ENCODE peak calls at places on chromosome 16, in four cellular contexts. One of them, this sample, is unnamed.

GRCh38 chr16:46568472-46569230 is 52.5 kb downstream of the SHCBP1 start:
- DNase-seq in kidney epithelial cell: no peak
- DNase-seq in mesendoderm: no peak
- DNase-seq in bronchial epithelial cell: no peak
- DNase-seq in this sample: no peak

GRCh38 chr16:75476817-75477216 is 12.3 kb upstream of the TMEM170A start:
- DNase-seq in kidney epithelial cell: peak
- DNase-seq in mesendoderm: no peak
- DNase-seq in bronchial epithelial cell: peak
- DNase-seq in this sample: no peak

GRCh38 chr16:88560722-88561484 is 9.3 kb upstream of the ZC3H18 start:
- DNase-seq in kidney epithelial cell: no peak
- DNase-seq in mesendoderm: peak
- DNase-seq in bronchial epithelial cell: no peak
- DNase-seq in this sample: no peak

GRCh38 chr16:56983211-56983751 is 6.1 kb upstream of the NLRC5 start:
- DNase-seq in kidney epithelial cell: no peak
- DNase-seq in mesendoderm: no peak
- DNase-seq in bronchial epithelial cell: no peak
- DNase-seq in this sample: peak

GRCh38 chr16:31063495-31063842 is 10.6 kb downstream of the ZNF668 start:
- DNase-seq in kidney epithelial cell: no peak
- DNase-seq in mesendoderm: peak
- DNase-seq in bronchial epithelial cell: no peak
- DNase-seq in this sample: no peak

GRCh38 chr16:74732951-74733350 is 32.3 kb upstream of the MLKL start:
- DNase-seq in kidney epithelial cell: no peak
- DNase-seq in mesendoderm: no peak
- DNase-seq in bronchial epithelial cell: no peak
- DNase-seq in this sample: no peak

GRCh38 chr16:60013076-60013475 is 1279.0 kb upstream of the GOT2 start:
- DNase-seq in kidney epithelial cell: no peak
- DNase-seq in mesendoderm: no peak
- DNase-seq in bronchial epithelial cell: no peak
- DNase-seq in this sample: no peak

GRCh38 chr16:76535-77272 is 1.3 kb upstream of the MPG start:
- DNase-seq in kidney epithelial cell: no peak
- DNase-seq in mesendoderm: peak
- DNase-seq in bronchial epithelial cell: peak
- DNase-seq in this sample: peak

GRCh38 chr16:4576008-4576407 is 19.9 kb downstream of the C16orf96 start:
- DNase-seq in kidney epithelial cell: no peak
- DNase-seq in mesendoderm: no peak
- DNase-seq in bronchial epithelial cell: no peak
- DNase-seq in this sample: no peak
- H3K4me3 ChIP-seq in kidney epithelial cell: no peak
- H3K4me3 ChIP-seq in mesendoderm: no peak
- H3K4me3 ChIP-seq in bronchial epithelial cell: no peak
- H3K4me3 ChIP-seq in this sample: no peak

DNA sequence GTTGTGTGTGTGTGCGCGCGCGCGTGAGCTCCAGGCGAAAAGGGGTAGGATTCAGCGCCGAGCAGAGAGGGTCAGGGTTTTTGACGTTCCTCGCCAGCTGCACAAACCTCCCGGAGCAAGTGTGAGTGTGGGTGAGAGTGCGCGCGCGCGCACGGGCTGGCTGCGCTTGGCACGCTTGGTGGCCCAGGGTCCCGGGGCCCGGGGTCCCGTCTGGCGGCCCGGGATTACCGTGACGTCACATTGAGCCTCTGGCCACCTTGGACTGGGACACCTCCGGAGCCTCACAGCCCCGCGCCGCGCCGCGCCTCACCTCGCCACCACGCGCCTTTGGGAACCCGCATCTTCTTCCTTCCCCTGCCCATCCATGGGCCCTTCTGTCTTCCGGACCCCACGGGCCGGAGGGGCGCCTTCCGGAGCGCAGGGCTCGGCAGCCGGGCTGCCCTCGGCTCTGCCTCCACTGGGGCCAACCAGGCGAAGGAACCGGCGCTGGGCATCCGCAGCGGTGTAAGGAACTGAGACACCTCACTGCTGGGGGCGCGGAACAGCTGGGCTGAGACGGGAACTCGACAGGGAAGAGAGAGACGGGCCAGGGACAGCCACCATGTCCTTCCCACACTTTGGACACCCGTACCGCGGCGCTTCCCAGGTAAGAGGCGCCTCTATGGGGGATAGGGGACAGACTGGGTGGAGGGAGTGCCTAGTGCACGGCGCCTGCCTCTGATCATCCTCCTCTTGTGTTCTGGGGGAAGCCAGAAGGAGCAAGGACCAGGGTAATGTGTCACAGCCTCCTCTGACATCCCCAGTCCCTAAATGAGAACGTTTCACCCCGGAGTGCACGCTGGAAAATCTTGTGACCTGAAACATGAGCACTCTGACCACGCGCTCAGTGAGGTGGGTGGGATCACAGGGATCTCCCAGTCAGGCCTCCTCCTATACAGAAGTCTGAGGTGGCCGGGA is 766 bp downstream of the IRX6 start:
- DNase-seq in kidney epithelial cell: no peak
- DNase-seq in mesendoderm: peak
- DNase-seq in bronchial epithelial cell: no peak
- DNase-seq in this sample: no peak
- H3K4me3 ChIP-seq in kidney epithelial cell: peak
- H3K4me3 ChIP-seq in mesendoderm: peak
- H3K4me3 ChIP-seq in bronchial epithelial cell: no peak
- H3K4me3 ChIP-seq in this sample: no peak

GRCh38 chr16:66844009-66844341 is 239 bp upstream of the CA7 start:
- DNase-seq in kidney epithelial cell: no peak
- DNase-seq in mesendoderm: no peak
- DNase-seq in bronchial epithelial cell: no peak
- DNase-seq in this sample: no peak

GRCh38 chr16:66842765-66843164 is 1.4 kb upstream of the CA7 start:
- DNase-seq in kidney epithelial cell: no peak
- DNase-seq in mesendoderm: no peak
- DNase-seq in bronchial epithelial cell: peak
- DNase-seq in this sample: no peak

GRCh38 chr16:66844342-66845079 is at the start of gene CA7:
- DNase-seq in kidney epithelial cell: no peak
- DNase-seq in mesendoderm: no peak
- DNase-seq in bronchial epithelial cell: no peak
- DNase-seq in this sample: no peak

GRCh38 chr16:66841366-66841765 is 2.8 kb upstream of the CA7 start:
- DNase-seq in kidney epithelial cell: no peak
- DNase-seq in mesendoderm: no peak
- DNase-seq in bronchial epithelial cell: no peak
- DNase-seq in this sample: no peak

DNA sequence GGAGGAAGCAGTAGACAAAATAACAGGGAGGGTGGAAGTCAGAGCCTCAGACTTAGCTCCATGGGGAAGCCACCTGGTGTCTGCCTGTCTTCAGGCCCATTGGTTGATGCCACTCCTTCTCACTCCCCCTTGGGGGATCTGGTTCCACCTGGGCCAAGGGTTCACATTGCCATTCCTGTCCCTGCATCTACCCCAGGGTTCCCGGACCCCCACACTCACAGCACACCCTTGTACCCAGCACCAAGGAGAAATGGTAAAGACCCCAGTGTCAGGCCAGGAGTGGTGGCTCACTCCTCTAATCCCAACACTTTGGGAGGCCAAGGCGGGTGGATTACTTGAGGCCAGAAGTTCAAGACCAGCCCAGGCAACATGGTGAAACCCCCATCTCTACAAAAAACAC is 1.0 kb upstream of the CA7 start:
- DNase-seq in kidney epithelial cell: no peak
- DNase-seq in mesendoderm: no peak
- DNase-seq in bronchial epithelial cell: no peak
- DNase-seq in this sample: no peak
- H3K4me3 ChIP-seq in kidney epithelial cell: no peak
- H3K4me3 ChIP-seq in mesendoderm: no peak
- H3K4me3 ChIP-seq in bronchial epithelial cell: no peak
- H3K4me3 ChIP-seq in this sample: no peak

DNA sequence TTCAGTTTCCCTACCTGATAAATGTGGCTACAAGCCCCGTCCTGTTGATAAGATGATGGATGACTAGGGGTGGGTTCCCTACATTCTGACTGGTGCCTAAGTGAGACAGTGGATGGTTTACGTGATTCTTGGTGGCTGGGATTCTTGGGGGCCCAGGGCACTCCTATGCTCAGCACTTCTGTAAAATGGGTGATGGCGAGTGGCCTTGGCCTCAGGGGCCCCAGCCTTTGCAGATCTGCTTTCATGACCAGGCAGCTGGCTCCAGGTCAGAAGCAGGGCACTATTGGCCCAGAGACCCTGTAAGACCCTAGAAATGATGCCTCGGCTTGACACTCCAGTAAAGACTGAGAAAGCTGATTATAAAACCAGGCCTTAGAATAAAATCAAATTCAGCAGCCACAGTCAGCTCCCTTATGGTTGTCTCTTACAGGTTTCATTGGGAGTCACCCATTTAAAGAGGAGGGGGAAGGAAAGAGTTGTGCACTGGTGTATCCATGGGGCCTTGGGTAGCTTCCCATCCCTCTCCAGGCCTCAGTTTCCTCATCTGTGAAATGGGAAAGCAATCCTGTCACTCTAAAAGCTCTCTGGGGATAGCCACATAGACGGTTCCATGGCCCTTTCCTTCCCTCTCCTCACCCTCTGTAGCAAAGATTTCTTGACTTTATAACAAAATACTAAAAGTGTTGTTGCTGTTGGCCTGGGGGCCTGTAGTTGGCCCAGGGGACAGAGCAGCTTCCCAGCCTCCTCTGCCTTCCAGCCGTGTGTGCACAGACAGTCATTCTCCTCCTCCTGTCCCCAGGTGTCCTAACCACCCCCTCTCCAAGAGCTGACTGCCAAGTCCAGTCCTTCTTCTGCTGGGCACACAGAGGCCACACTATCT is 1.2 kb downstream of the SNX20 start:
- DNase-seq in kidney epithelial cell: no peak
- DNase-seq in mesendoderm: no peak
- DNase-seq in bronchial epithelial cell: no peak
- DNase-seq in this sample: no peak
- H3K4me3 ChIP-seq in kidney epithelial cell: no peak
- H3K4me3 ChIP-seq in mesendoderm: no peak
- H3K4me3 ChIP-seq in bronchial epithelial cell: no peak
- H3K4me3 ChIP-seq in this sample: no peak

This sample was measured in small intestine.